ENCODE peak calls at places on chromosomes 4 and X, in eight cellular contexts. K, Y, D, W, C, P, N and B are unnamed samples.

GRCh38 chr4:6063684-6064083 is 45.5 kb upstream of the C4orf50 start:
- DNase-seq in P (no peak), Y (no peak), K (peak), C (no peak), W (no peak), D (no peak), N (no peak), B (no peak)

GRCh38 chrX:107562482-107562881 is 65.8 kb upstream of the PRPS1 start:
- DNase-seq in N (no peak), D (no peak), Y (peak), P (peak), C (no peak), K (no peak), W (no peak), B (no peak)

GRCh38 chrX:40173662-40174593 is 76.2 kb upstream of the BCOR start:
- DNase-seq in P (no peak), D (peak), Y (no peak), N (no peak), W (no peak), C (no peak), K (peak), B (no peak)

GRCh38 chr4:113657834-113658233 is 103.7 kb downstream of the CAMK2D start:
- DNase-seq in P (peak), N (no peak), D (no peak), K (no peak), C (no peak), Y (no peak), W (no peak), B (no peak)

GRCh38 chrX:96407981-96408380 is 276.7 kb upstream of the DIAPH2 start:
- DNase-seq in Y (no peak), C (no peak), K (no peak), D (no peak), N (no peak), P (no peak), W (peak), B (no peak)

GRCh38 chr4:185318679-185319078 is 77.0 kb downstream of the LRP2BP start:
- DNase-seq in C (no peak), D (no peak), Y (no peak), N (no peak), W (peak), P (peak), K (no peak), B (no peak)

GRCh38 chr4:126859314-126859713 is 773.4 kb upstream of the INTU start:
- DNase-seq in W (no peak), Y (no peak), N (no peak), K (no peak), P (no peak), C (no peak), D (no peak), B (no peak)

GRCh38 chr4:80335226-80335553 is 340 bp upstream of the CFAP299 start:
- DNase-seq in W (no peak), C (no peak), Y (no peak), K (no peak), D (no peak), P (no peak), N (no peak), B (no peak)

GRCh38 chrX:40734956-40735317 is 405 bp downstream of the MED14 start:
- DNase-seq in C (no peak), W (peak), K (peak), D (peak), Y (no peak), N (no peak), P (peak), B (no peak)

GRCh38 chrX:15160558-15160957 is 109.3 kb downstream of the ASB9 start:
- DNase-seq in W (no peak), N (no peak), C (no peak), K (no peak), P (no peak), Y (no peak), D (no peak), B (peak)

GRCh38 chrX:111098874-111099273 is 2.9 kb downstream of the PAK3 start:
- DNase-seq in N (no peak), W (peak), P (peak), C (no peak), K (peak), Y (no peak), D (peak), B (no peak)

GRCh38 chr4:1464581-1465171 is 58.4 kb upstream of the NKX1-1 start:
- DNase-seq in W (no peak), P (no peak), Y (no peak), C (no peak), N (no peak), K (no peak), D (no peak), B (no peak)

GRCh38 chrX:53377464-53377863 is 45.0 kb downstream of the SMC1A start:
- DNase-seq in P (no peak), W (no peak), D (no peak), N (no peak), C (no peak), Y (no peak), K (no peak), B (no peak)

GRCh38 chr4:8701101-8702019 is 108.8 kb downstream of the CPZ start:
- DNase-seq in D (no peak), Y (no peak), P (no peak), W (no peak), C (no peak), K (no peak), N (no peak), B (no peak)

GRCh38 chrX:22063284-22063683 is 31.2 kb downstream of the PHEX start:
- DNase-seq in W (no peak), N (no peak), Y (no peak), C (no peak), D (peak), K (no peak), P (no peak), B (peak)

GRCh38 chr4:97317691-97318090 is 825.6 kb downstream of the STPG2 start:
- DNase-seq in N (no peak), P (no peak), D (no peak), Y (no peak), K (no peak), C (no peak), W (no peak), B (no peak)

GRCh38 chr4:152655272-152656129 is 24.3 kb downstream of the TMEM154 start:
- DNase-seq in P (no peak), C (no peak), K (no peak), W (no peak), Y (no peak), D (no peak), N (no peak), B (no peak)

GRCh38 chr4:148444296-148445070 is 2.3 kb upstream of the NR3C2 start:
- DNase-seq in C (peak), K (no peak), N (no peak), P (no peak), Y (no peak), W (no peak), D (peak), B (no peak)

GRCh38 chr4:139229534-139230039 is 50.4 kb downstream of the MGARP start:
- DNase-seq in C (no peak), Y (no peak), P (peak), N (no peak), W (peak), K (no peak), D (peak), B (peak)

GRCh38 chr4:173917255-173917960 is 366.1 kb downstream of the FBXO8 start:
- DNase-seq in N (no peak), K (no peak), P (peak), D (no peak), W (no peak), Y (no peak), C (no peak), B (no peak)

GRCh38 chr4:7909463-7909862 is 30.2 kb downstream of the AFAP1 start:
- DNase-seq in W (no peak), P (no peak), Y (no peak), C (no peak), K (no peak), N (no peak), D (no peak), B (no peak)

GRCh38 chrX:143768976-143769375 is 48.4 kb upstream of the SPANXN2 start:
- DNase-seq in K (no peak), C (no peak), N (no peak), P (peak), W (no peak), Y (no peak), D (no peak), B (no peak)

GRCh38 chrX:129646721-129647587 is 7.8 kb downstream of the APLN start:
- DNase-seq in C (no peak), K (no peak), N (peak), D (no peak), Y (no peak), W (no peak), P (no peak), B (no peak)

GRCh38 chr4:945274-946102 is 13.2 kb downstream of the TMEM175 start:
- DNase-seq in C (no peak), Y (no peak), W (no peak), P (no peak), D (no peak), K (no peak), N (no peak), B (no peak)

GRCh38 chrX:151228935-151229334 is 52.6 kb downstream of the GPR50 start:
- DNase-seq in D (no peak), C (no peak), P (no peak), W (no peak), N (no peak), Y (no peak), K (no peak), B (no peak)

GRCh38 chr4:109912706-109913621 is at the start of gene EGF:
- DNase-seq in P (peak), K (no peak), C (no peak), N (no peak), D (no peak), W (peak), Y (no peak), B (peak)

GRCh38 chr4:113445286-113445685 is 316.3 kb downstream of the CAMK2D start:
- DNase-seq in P (peak), K (peak), Y (no peak), W (peak), N (peak), C (peak), D (no peak), B (peak)

GRCh38 chr4:41550308-41550707 is 12.4 kb downstream of the LIMCH1 start:
- DNase-seq in W (no peak), C (no peak), P (no peak), D (no peak), K (no peak), N (no peak), Y (no peak), B (no peak)

GRCh38 chrX:127873637-127874036 is 178.6 kb downstream of the ACTRT1 start:
- DNase-seq in K (no peak), N (no peak), C (no peak), D (no peak), P (no peak), W (no peak), Y (no peak), B (no peak)

GRCh38 chr4:116358633-116359222 is 726.6 kb downstream of the TRAM1L1 start:
- DNase-seq in Y (peak), N (peak), K (no peak), P (peak), W (peak), D (peak), C (no peak), B (peak)

GRCh38 chr4:168096444-168096784 is 4.1 kb downstream of the ANXA10 start:
- DNase-seq in K (no peak), Y (no peak), W (no peak), P (no peak), C (no peak), N (no peak), D (no peak), B (no peak)

GRCh38 chr4:99436976-99437655 is 2.0 kb upstream of the ADH7 start:
- DNase-seq in K (no peak), N (no peak), D (no peak), W (no peak), C (no peak), P (no peak), Y (no peak), B (no peak)

GRCh38 chrX:124230573-124231300 is 101.7 kb upstream of the TEX13D start:
- DNase-seq in K (no peak), D (no peak), P (no peak), N (no peak), Y (no peak), C (no peak), W (no peak), B (no peak)

GRCh38 chr4:61277785-61278184 is 77.7 kb downstream of the ADGRL3 start:
- DNase-seq in P (peak), C (no peak), N (no peak), D (no peak), K (no peak), Y (no peak), W (no peak), B (no peak)

DNA sequence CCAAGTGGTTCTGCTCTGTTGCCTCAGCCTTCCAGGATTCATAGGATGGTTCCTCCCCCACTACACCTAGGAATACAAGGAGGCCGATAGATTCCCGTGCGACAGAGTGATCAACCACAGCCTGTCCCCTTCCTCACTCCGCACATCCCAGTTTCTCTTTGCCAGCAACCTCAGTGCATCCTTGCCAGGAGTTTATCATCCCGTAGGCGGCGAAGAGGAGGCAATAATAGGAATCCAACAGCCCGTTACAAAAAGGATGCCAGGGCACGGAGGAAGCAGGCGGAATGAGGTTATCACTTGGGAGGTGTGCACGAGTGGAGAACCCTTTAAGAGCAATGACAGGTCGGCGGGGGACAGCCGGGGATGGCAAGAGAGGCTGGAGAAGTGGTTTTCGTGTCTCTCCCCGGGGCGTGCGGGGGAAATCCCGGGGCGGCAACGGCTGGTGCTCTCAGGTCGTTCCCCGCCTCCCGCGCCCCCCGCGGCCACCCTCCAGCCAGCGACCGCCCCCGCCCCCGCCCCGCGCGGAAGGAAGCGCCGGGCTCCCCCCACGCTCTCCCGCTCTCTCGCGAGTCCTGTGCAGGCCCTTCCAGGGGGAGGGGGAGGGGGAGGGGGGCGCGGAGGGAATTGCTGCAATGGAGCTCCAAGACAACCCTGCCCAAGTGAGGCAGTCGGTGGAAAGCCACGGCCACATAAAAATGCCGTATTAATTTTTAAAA is 1.6 kb downstream of the PPP3CA start:
- DNase-seq in D (peak), N (no peak), W (peak), P (peak), Y (no peak), K (peak), C (peak), B (no peak)
- H3K4me3 ChIP-seq in D (peak), N (peak), W (peak), P (peak), Y (peak), K (peak), C (peak), B (peak)

DNA sequence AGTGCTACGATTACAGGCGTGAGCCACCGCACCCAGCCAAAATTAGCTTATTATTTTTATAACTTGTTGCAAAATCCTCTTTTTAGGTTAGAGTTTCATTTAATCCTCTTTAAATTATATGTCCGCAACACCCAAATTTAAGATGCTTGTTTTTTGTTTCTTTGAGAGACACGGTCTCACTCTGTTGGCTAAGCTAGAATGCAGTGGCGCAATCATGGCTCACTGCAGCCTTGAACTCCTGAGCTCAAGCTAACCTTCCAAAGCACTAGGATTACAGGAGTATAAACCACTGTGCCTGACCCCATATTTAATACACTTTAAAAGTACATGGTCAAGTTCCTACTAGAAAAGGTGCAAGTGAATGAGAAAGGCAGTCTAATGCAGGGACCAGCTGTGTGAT is 2.2 kb downstream of the RBBP7 start:
- DNase-seq in D (no peak), K (no peak), Y (no peak), W (no peak), P (no peak), C (no peak), N (no peak), B (no peak)
- H3K4me3 ChIP-seq in D (peak), K (no peak), Y (peak), W (peak), P (no peak), C (no peak), N (no peak), B (no peak)

GRCh38 chrX:19565605-19566004 is 50.3 kb upstream of the MAP3K15 start:
- DNase-seq in K (no peak), D (no peak), N (no peak), C (no peak), P (no peak), W (no peak), Y (no peak), B (no peak)

GRCh38 chrX:19564606-19565005 is 49.3 kb upstream of the MAP3K15 start:
- DNase-seq in C (no peak), N (no peak), Y (no peak), W (no peak), D (no peak), P (no peak), K (no peak), B (no peak)

GRCh38 chrX:19563327-19563726 is 48.0 kb upstream of the MAP3K15 start:
- DNase-seq in P (no peak), K (no peak), D (peak), Y (no peak), N (no peak), W (no peak), C (no peak), B (no peak)

GRCh38 chrX:19566359-19567141 is 51.2 kb upstream of the MAP3K15 start:
- DNase-seq in Y (peak), N (no peak), P (peak), W (no peak), C (no peak), K (no peak), D (peak), B (no peak)

GRCh38 chrX:19563746-19564145 is 48.4 kb upstream of the MAP3K15 start:
- DNase-seq in K (no peak), W (no peak), P (no peak), D (peak), N (no peak), C (no peak), Y (no peak), B (no peak)
- H3K4me3 ChIP-seq in K (no peak), W (no peak), P (no peak), D (no peak), N (no peak), C (no peak), Y (no peak), B (no peak)

DNA sequence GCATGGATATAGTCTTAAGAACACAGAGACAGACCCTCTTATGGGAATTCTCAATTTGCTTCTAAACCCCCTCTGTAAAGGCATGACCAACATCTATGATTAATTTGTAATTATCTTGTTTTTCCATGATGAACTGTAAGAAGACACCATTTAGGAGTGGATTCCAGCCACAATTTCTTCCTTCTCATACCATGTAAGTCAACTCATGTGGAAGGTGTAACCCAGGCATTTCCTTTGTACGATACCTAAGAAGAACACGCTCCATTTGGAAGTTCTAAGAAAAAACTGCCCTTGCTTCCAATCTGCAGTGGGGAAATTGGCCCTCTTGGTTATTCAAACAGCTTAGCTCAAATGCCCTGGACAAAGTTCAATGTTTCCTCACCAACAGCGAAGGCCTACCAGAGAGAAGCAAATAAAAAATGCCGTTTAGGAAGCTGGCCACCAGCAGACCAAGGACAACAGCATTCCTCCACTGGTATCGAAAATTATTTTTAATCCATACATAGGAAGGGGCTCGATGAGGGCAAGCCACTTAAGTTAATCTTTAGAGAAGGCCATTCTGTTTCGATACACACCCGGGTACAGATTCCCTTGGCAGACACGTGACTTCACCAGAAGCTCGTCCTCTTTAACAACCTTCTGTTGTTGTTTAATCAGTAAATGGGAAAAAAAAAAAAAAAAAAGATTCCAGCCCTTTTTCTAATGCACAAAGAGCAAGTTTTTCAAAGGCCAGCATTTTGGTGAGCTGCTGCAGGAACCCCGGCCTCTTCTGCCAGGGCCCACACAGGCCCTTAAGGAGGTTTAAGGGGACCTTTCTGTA is 2.6 kb downstream of the DHRSX start:
- DNase-seq in C (no peak), K (peak), Y (no peak), W (peak), D (no peak), P (peak), N (no peak), B (peak)
- H3K4me3 ChIP-seq in C (peak), K (no peak), Y (peak), W (peak), D (peak), P (peak), N (peak), B (peak)